ENCODE peak calls at places on chromosomes 4 and X, in five cellular contexts. L is adrenal gland; X is CD8-positive, alpha-beta T cell; M is psoas muscle; D is thoracic aorta. S is an unnamed sample.

GRCh38 chrX:108380222-108380621 is 58.0 kb downstream of the COL4A6 start:
- DNase-seq in M (no peak), L (no peak), D (no peak), X (no peak), S (no peak)

GRCh38 chr4:77073106-77073858 is 2.5 kb downstream of the CCNI start:
- DNase-seq in M (no peak), L (no peak), X (no peak), D (no peak), S (no peak)

GRCh38 chr4:153529646-153530045 is 63.5 kb downstream of the TMEM131L start:
- DNase-seq in D (no peak), M (no peak), X (no peak), L (no peak), S (no peak)

GRCh38 chr4:55634417-55635128 is 1.5 kb downstream of the NMU start:
- DNase-seq in M (no peak), X (no peak), L (no peak), D (no peak), S (no peak)

GRCh38 chr4:165505991-165506779 is 127.4 kb downstream of the CPE start:
- DNase-seq in L (no peak), D (no peak), X (no peak), M (no peak), S (no peak)

GRCh38 chr4:189656551-189657165 is 284.0 kb upstream of the FRG1 start:
- DNase-seq in L (no peak), D (no peak), X (no peak), M (no peak), S (no peak)

GRCh38 chr4:42152507-42153504 is at the start of gene BEND4:
- DNase-seq in D (no peak), M (no peak), L (no peak), X (no peak), S (no peak)

GRCh38 chr4:188266386-188266785 is 127.1 kb downstream of the TRIML1 start:
- DNase-seq in X (no peak), M (no peak), D (no peak), L (no peak), S (no peak)

GRCh38 chr4:114187592-114187991 is 208.1 kb upstream of the ARSJ start:
- DNase-seq in D (no peak), L (no peak), X (no peak), M (no peak), S (no peak)

GRCh38 chr4:95095352-95095974 is 337.7 kb downstream of the BMPR1B start:
- DNase-seq in L (peak; percentile 16), M (no peak), X (no peak), D (no peak), S (no peak)

GRCh38 chr4:155564086-155564485 is 102.6 kb upstream of the GUCY1A1 start:
- DNase-seq in M (no peak), L (no peak), D (no peak), X (no peak), S (no peak)

DNA sequence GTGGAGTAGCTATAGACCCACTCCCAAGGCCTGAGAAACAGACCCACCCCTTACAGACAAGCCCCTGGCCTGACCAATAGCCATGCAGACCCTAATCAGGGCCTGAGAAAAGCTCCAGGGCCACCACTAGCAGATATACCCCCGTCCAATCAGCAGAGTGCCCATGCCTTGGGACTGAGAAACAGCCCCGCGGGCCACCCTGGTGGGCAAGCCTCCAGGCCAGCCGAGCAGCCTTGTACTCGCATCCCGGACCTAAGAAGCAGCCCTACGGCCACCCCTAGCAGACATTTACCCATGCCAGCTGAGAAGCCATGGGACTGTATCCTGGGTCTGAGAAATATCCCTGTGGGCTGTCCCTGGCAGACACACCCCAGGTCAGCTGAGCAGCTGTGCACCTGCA is 436.5 kb downstream of the SMARCA1 start:
- DNase-seq in D (no peak), L (no peak), M (no peak), X (no peak), S (no peak)
- H3K27me3 ChIP-seq in D (no peaks in the 10 kb centered on the region), L (peaks cover 4% of the 10 kb centered on the region), M (no peaks in the 10 kb centered on the region), X (no peaks in the 10 kb centered on the region), S (no peaks in the 10 kb centered on the region)

GRCh38 chr4:105992641-105993305 is 97.5 kb downstream of the NPNT start:
- DNase-seq in D (no peak), L (no peak), X (no peak), M (no peak), S (no peak)

GRCh38 chr4:105994061-105994460 is 98.8 kb downstream of the NPNT start:
- DNase-seq in D (no peak), X (no peak), M (no peak), L (no peak), S (no peak)

GRCh38 chr4:105994841-105995240 is 99.6 kb downstream of the NPNT start:
- DNase-seq in X (no peak), L (no peak), D (no peak), M (no peak), S (no peak)

GRCh38 chr4:105998210-105998609 is 102.9 kb downstream of the NPNT start:
- DNase-seq in D (no peak), M (no peak), L (no peak), X (no peak), S (no peak)

GRCh38 chr4:105996845-105997244 is 101.6 kb downstream of the NPNT start:
- DNase-seq in M (no peak), L (no peak), D (no peak), X (no peak), S (no peak)
- H3K27ac ChIP-seq in M (no peak overlapping the region), L (no peak overlapping the region), D (no peak overlapping the region), X (no peak overlapping the region), S (no peak overlapping the region)

DNA sequence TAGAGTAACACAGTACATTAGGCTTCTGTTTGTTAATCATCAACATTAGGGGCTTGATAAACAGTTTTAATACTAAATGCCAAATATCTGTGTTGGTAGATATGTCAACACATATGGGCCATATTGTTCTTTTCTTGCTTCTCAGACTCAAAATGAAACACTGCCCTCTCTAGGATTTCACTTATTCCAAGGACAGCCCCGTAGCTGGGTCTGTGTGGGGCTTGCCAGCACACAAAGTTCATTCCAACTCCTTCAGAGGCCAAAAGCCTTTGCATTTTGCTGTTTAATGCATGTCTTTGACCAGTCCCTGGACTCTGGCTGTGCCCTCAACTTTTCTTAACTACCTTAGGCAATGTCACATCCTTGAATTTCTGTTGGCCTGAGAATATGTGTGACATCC is 102.0 kb upstream of the ZNF827 start:
- DNase-seq in L (no peak), M (no peak), D (no peak), X (no peak), S (no peak)
- TF ChIP-seq CTCF in L (no peak), M (no peak), D (no peak), X (no peak), S (no peak)

GRCh38 chrX:96792047-96792446 is 91.7 kb upstream of the RPA4 start:
- DNase-seq in M (no peak), L (no peak), D (no peak), X (no peak), S (no peak)

DNA sequence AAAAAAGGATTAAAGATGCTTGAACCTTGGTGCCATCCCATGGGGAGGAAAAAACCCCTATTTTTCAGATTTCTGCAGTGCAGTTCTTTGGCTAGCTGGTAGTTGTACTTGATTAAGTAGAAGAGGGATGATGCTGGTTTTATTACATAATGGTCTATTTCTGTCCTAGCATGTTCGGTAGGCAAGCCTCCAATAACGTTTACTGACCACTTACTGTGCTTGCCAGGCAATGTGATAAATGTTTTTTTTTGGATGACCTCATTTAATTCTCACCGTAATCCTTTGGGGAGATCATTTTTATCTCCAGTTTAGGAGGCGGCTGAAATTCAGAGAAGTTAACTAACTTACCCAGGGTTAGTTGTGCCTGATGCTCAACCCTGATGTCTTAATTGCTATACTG is 92.1 kb upstream of the RPA4 start:
- DNase-seq in D (no peak), L (no peak), M (no peak), X (no peak), S (no peak)
- H3K27me3 ChIP-seq in D (no peaks in the 10 kb centered on the region), L (no peaks in the 10 kb centered on the region), M (no peaks in the 10 kb centered on the region), X (no peaks in the 10 kb centered on the region), S (no peaks in the 10 kb centered on the region)

DNA sequence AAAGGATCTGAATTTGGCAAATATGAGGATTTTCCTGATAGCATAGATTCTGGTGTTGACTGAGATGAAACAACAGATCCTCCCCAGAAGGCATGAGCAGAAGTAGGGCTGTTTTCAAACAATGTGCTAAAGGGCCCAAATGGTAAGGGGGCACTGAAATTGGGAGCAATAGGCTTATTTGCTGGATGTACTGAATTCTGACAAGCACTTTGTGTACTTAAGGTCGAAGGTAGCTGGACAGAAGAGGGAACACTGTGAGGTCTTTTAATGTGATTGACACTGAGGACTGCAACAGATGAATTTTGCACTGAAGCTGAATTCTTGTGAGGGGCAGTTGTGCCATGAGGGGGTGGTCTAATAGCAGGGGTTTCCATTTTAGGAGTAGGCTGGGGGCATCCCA is 21.2 kb upstream of the COX18 start:
- DNase-seq in L (no peak), M (no peak), X (no peak), D (no peak), S (no peak)
- H3K27ac ChIP-seq in L (no peak overlapping the region), M (no peak overlapping the region), X (no peak overlapping the region), D (no peak overlapping the region), S (no peak overlapping the region)

GRCh38 chr4:121277194-121278105 is 103.4 kb downstream of the QRFPR start:
- DNase-seq in D (no peak), L (no peak), M (no peak), X (no peak), S (no peak)
- TF ChIP-seq CTCF in D (no peak), L (no peak), M (no peak), X (no peak), S (no peak)

DNA sequence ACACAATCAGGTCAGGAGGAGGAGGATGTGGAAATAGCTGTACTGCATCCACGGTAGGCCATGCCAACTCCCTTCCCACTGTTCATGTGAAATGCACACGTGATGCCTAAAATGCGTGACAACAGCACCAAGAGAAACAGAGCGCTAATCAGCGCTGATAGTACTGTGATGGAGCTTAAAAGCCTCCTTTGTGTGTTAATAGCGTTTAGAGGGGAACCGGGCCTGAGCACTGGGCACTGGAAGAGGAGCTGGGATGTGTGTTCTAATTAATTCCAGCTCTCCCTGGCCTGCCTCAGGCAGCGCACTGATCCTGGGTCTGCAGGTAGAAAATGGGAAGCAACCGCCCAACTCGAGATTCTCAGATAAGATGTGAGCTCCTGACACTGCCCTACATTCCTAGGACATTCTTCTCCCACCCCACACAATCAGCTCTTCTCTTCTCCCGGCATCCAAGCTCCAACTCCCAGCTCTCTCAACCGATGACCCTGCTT is 12.9 kb downstream of the DCTD start:
- DNase-seq in D (no peak), X (no peak), M (no peak), L (no peak), S (no peak)
- H3K27me3 ChIP-seq in D (no peaks in the 10 kb centered on the region), X (no peaks in the 10 kb centered on the region), M (no peaks in the 10 kb centered on the region), L (no peaks in the 10 kb centered on the region), S (no peaks in the 10 kb centered on the region)

GRCh38 chr4:6731301-6731641 is 15.3 kb downstream of the BLOC1S4 start:
- DNase-seq in L (no peak), D (no peak), X (no peak), M (no peak), S (no peak)

GRCh38 chr4:6734165-6734786 is 18.3 kb downstream of the BLOC1S4 start:
- DNase-seq in X (no peak), M (no peak), L (no peak), D (no peak), S (no peak)

GRCh38 chr4:6731780-6732179 is 15.8 kb downstream of the BLOC1S4 start:
- DNase-seq in X (no peak), M (no peak), D (no peak), L (no peak), S (no peak)

GRCh38 chr4:6733358-6734164 is 17.6 kb downstream of the BLOC1S4 start:
- DNase-seq in X (no peak), L (no peak), D (no peak), M (no peak), S (no peak)

GRCh38 chr4:6732441-6733357 is 16.7 kb downstream of the BLOC1S4 start:
- DNase-seq in D (no peak), X (no peak), L (peak; percentile 89), M (peak; percentile 82), S (peak; percentile 76)
- H3K27ac ChIP-seq in D (peak overlapping the region; percentile 69), X (no peak overlapping the region), L (peak overlapping the region; percentile 67), M (peak overlapping the region; percentile 69), S (peak overlapping the region; percentile 69)

S was measured in heart right ventricle.